ENCODE peak calls at places on chromosome 19, in eight cellular contexts. One of them, this sample, is unnamed.

GRCh38 chr19:6233827-6234511 is 45.8 kb downstream of the MLLT1 start:
- DNase-seq in HCT116: no peak
- DNase-seq in GM23248: no peak
- DNase-seq in SK-N-SH: peak
- DNase-seq in GM23338: no peak
- DNase-seq in MM.1S: no peak
- DNase-seq in OCI-LY7: no peak
- DNase-seq in neural progenitor cell: no peak
- DNase-seq in this sample: no peak

GRCh38 chr19:47021536-47022139 is 2.0 kb downstream of the NPAS1 start:
- DNase-seq in GM23248: peak
- DNase-seq in MM.1S: no peak
- DNase-seq in SK-N-SH: peak
- DNase-seq in OCI-LY7: no peak
- DNase-seq in neural progenitor cell: peak
- DNase-seq in GM23338: peak
- DNase-seq in HCT116: no peak
- DNase-seq in this sample: peak

GRCh38 chr19:46494936-46495788 is 505 bp downstream of the PNMA8B start:
- DNase-seq in GM23248: no peak
- DNase-seq in MM.1S: no peak
- DNase-seq in GM23338: peak
- DNase-seq in HCT116: no peak
- DNase-seq in OCI-LY7: no peak
- DNase-seq in neural progenitor cell: peak
- DNase-seq in SK-N-SH: no peak
- DNase-seq in this sample: no peak

GRCh38 chr19:45069056-45069455 is 7.2 kb downstream of the ZNF296 start:
- DNase-seq in GM23338: peak
- DNase-seq in OCI-LY7: no peak
- DNase-seq in neural progenitor cell: peak
- DNase-seq in MM.1S: no peak
- DNase-seq in HCT116: no peak
- DNase-seq in SK-N-SH: peak
- DNase-seq in GM23248: peak
- DNase-seq in this sample: peak

GRCh38 chr19:22784051-22784450 is at the start of gene ZNF99:
- DNase-seq in GM23248: no peak
- DNase-seq in SK-N-SH: no peak
- DNase-seq in GM23338: no peak
- DNase-seq in neural progenitor cell: no peak
- DNase-seq in HCT116: no peak
- DNase-seq in MM.1S: peak
- DNase-seq in OCI-LY7: no peak
- DNase-seq in this sample: no peak

GRCh38 chr19:47716270-47716937 is 3.2 kb downstream of the EHD2 start:
- DNase-seq in GM23248: no peak
- DNase-seq in GM23338: no peak
- DNase-seq in SK-N-SH: no peak
- DNase-seq in HCT116: no peak
- DNase-seq in neural progenitor cell: no peak
- DNase-seq in MM.1S: no peak
- DNase-seq in OCI-LY7: no peak
- DNase-seq in this sample: no peak

GRCh38 chr19:12784394-12784870 is 6.9 kb upstream of the JUNB start:
- DNase-seq in SK-N-SH: no peak
- DNase-seq in GM23248: peak
- DNase-seq in OCI-LY7: peak
- DNase-seq in HCT116: no peak
- DNase-seq in neural progenitor cell: no peak
- DNase-seq in MM.1S: no peak
- DNase-seq in GM23338: no peak
- DNase-seq in this sample: no peak

GRCh38 chr19:30428281-30428680 is 56.1 kb downstream of the ZNF536 start:
- DNase-seq in OCI-LY7: no peak
- DNase-seq in neural progenitor cell: no peak
- DNase-seq in SK-N-SH: no peak
- DNase-seq in GM23338: no peak
- DNase-seq in HCT116: no peak
- DNase-seq in GM23248: no peak
- DNase-seq in MM.1S: no peak
- DNase-seq in this sample: no peak

GRCh38 chr19:737591-738093 is 13.3 kb upstream of the MISP start:
- DNase-seq in GM23248: peak
- DNase-seq in neural progenitor cell: peak
- DNase-seq in HCT116: no peak
- DNase-seq in SK-N-SH: peak
- DNase-seq in GM23338: peak
- DNase-seq in MM.1S: peak
- DNase-seq in OCI-LY7: peak
- DNase-seq in this sample: peak

GRCh38 chr19:27618006-27618405 is 1594.9 kb downstream of the UQCRFS1 start:
- DNase-seq in OCI-LY7: no peak
- DNase-seq in SK-N-SH: no peak
- DNase-seq in neural progenitor cell: no peak
- DNase-seq in GM23338: no peak
- DNase-seq in GM23248: no peak
- DNase-seq in MM.1S: no peak
- DNase-seq in HCT116: no peak
- DNase-seq in this sample: no peak

GRCh38 chr19:50947123-50947522 is 5.7 kb downstream of the KLK5 start:
- DNase-seq in SK-N-SH: no peak
- DNase-seq in HCT116: no peak
- DNase-seq in MM.1S: no peak
- DNase-seq in neural progenitor cell: no peak
- DNase-seq in GM23338: no peak
- DNase-seq in GM23248: no peak
- DNase-seq in OCI-LY7: no peak
- DNase-seq in this sample: no peak

GRCh38 chr19:6738726-6739389 is 622 bp upstream of the TRIP10 start:
- DNase-seq in OCI-LY7: peak
- DNase-seq in SK-N-SH: no peak
- DNase-seq in HCT116: no peak
- DNase-seq in GM23248: peak
- DNase-seq in GM23338: peak
- DNase-seq in MM.1S: peak
- DNase-seq in neural progenitor cell: peak
- DNase-seq in this sample: peak

GRCh38 chr19:311813-312261 is 20.6 kb upstream of the PLPP2 start:
- DNase-seq in neural progenitor cell: peak
- DNase-seq in SK-N-SH: no peak
- DNase-seq in MM.1S: no peak
- DNase-seq in GM23338: no peak
- DNase-seq in GM23248: no peak
- DNase-seq in OCI-LY7: no peak
- DNase-seq in HCT116: no peak
- DNase-seq in this sample: no peak

GRCh38 chr19:42229855-42230331 is 9.8 kb downstream of the ZNF526 start:
- DNase-seq in GM23338: no peak
- DNase-seq in MM.1S: no peak
- DNase-seq in HCT116: no peak
- DNase-seq in OCI-LY7: no peak
- DNase-seq in SK-N-SH: no peak
- DNase-seq in GM23248: peak
- DNase-seq in neural progenitor cell: no peak
- DNase-seq in this sample: no peak

GRCh38 chr19:17326595-17326966 is 8.1 kb downstream of the ANO8 start:
- DNase-seq in HCT116: no peak
- DNase-seq in neural progenitor cell: peak
- DNase-seq in SK-N-SH: no peak
- DNase-seq in GM23338: peak
- DNase-seq in MM.1S: no peak
- DNase-seq in OCI-LY7: no peak
- DNase-seq in GM23248: no peak
- DNase-seq in this sample: no peak

GRCh38 chr19:7953060-7953459 is 9.6 kb upstream of the TIMM44 start:
- DNase-seq in HCT116: no peak
- DNase-seq in OCI-LY7: no peak
- DNase-seq in GM23338: no peak
- DNase-seq in MM.1S: no peak
- DNase-seq in neural progenitor cell: no peak
- DNase-seq in SK-N-SH: no peak
- DNase-seq in GM23248: peak
- DNase-seq in this sample: no peak

GRCh38 chr19:13053238-13053637 is 49.4 kb downstream of the LYL1 start:
- DNase-seq in GM23338: no peak
- DNase-seq in MM.1S: no peak
- DNase-seq in OCI-LY7: no peak
- DNase-seq in SK-N-SH: no peak
- DNase-seq in neural progenitor cell: no peak
- DNase-seq in HCT116: no peak
- DNase-seq in GM23248: peak
- DNase-seq in this sample: no peak

GRCh38 chr19:8308891-8309291 is 733 bp upstream of the CD320 start:
- DNase-seq in GM23338: no peak
- DNase-seq in MM.1S: no peak
- DNase-seq in HCT116: no peak
- DNase-seq in SK-N-SH: no peak
- DNase-seq in GM23248: no peak
- DNase-seq in neural progenitor cell: no peak
- DNase-seq in OCI-LY7: no peak
- DNase-seq in this sample: no peak

GRCh38 chr19:58181902-58182576 is 822 bp upstream of the ZNF274 start:
- DNase-seq in OCI-LY7: peak
- DNase-seq in GM23248: peak
- DNase-seq in neural progenitor cell: peak
- DNase-seq in HCT116: no peak
- DNase-seq in MM.1S: peak
- DNase-seq in SK-N-SH: no peak
- DNase-seq in GM23338: peak
- DNase-seq in this sample: no peak

GRCh38 chr19:30649934-30650614 is 277.9 kb downstream of the ZNF536 start:
- DNase-seq in neural progenitor cell: peak
- DNase-seq in HCT116: peak
- DNase-seq in SK-N-SH: peak
- DNase-seq in OCI-LY7: peak
- DNase-seq in GM23338: peak
- DNase-seq in MM.1S: peak
- DNase-seq in GM23248: peak
- DNase-seq in this sample: peak

GRCh38 chr19:51440846-51441409 is 17.3 kb downstream of the SIGLEC8 start:
- DNase-seq in GM23248: peak
- DNase-seq in OCI-LY7: no peak
- DNase-seq in SK-N-SH: no peak
- DNase-seq in neural progenitor cell: no peak
- DNase-seq in MM.1S: no peak
- DNase-seq in GM23338: no peak
- DNase-seq in HCT116: no peak
- DNase-seq in this sample: no peak

GRCh38 chr19:40217921-40218890 is at the start of gene TTC9B:
- DNase-seq in OCI-LY7: no peak
- DNase-seq in MM.1S: no peak
- DNase-seq in HCT116: no peak
- DNase-seq in GM23248: peak
- DNase-seq in GM23338: peak
- DNase-seq in neural progenitor cell: peak
- DNase-seq in SK-N-SH: peak
- DNase-seq in this sample: peak
- TF ChIP-seq EZH2phosphoT487 in OCI-LY7: no peak
- TF ChIP-seq EZH2phosphoT487 in MM.1S: no peak
- TF ChIP-seq EZH2phosphoT487 in HCT116: no peak
- TF ChIP-seq EZH2phosphoT487 in GM23248: no peak
- TF ChIP-seq EZH2phosphoT487 in GM23338: no peak
- TF ChIP-seq EZH2phosphoT487 in neural progenitor cell: no peak
- TF ChIP-seq EZH2phosphoT487 in SK-N-SH: no peak
- TF ChIP-seq EZH2phosphoT487 in this sample: no peak

GRCh38 chr19:35449347-35450043 is 1.4 kb downstream of the FFAR2 start:
- DNase-seq in MM.1S: no peak
- DNase-seq in GM23248: no peak
- DNase-seq in SK-N-SH: peak
- DNase-seq in GM23338: no peak
- DNase-seq in HCT116: no peak
- DNase-seq in OCI-LY7: no peak
- DNase-seq in neural progenitor cell: no peak
- DNase-seq in this sample: peak

GRCh38 chr19:35442091-35442490 is 6.0 kb upstream of the FFAR2 start:
- DNase-seq in MM.1S: no peak
- DNase-seq in HCT116: no peak
- DNase-seq in OCI-LY7: no peak
- DNase-seq in GM23248: no peak
- DNase-seq in GM23338: no peak
- DNase-seq in neural progenitor cell: no peak
- DNase-seq in SK-N-SH: no peak
- DNase-seq in this sample: no peak

GRCh38 chr19:35444735-35445134 is 3.3 kb upstream of the FFAR2 start:
- DNase-seq in SK-N-SH: no peak
- DNase-seq in GM23248: no peak
- DNase-seq in GM23338: no peak
- DNase-seq in neural progenitor cell: no peak
- DNase-seq in MM.1S: no peak
- DNase-seq in HCT116: no peak
- DNase-seq in OCI-LY7: no peak
- DNase-seq in this sample: no peak

GRCh38 chr19:35447870-35448492 is at the start of gene FFAR2:
- DNase-seq in SK-N-SH: no peak
- DNase-seq in GM23338: no peak
- DNase-seq in MM.1S: no peak
- DNase-seq in GM23248: no peak
- DNase-seq in OCI-LY7: no peak
- DNase-seq in HCT116: no peak
- DNase-seq in neural progenitor cell: no peak
- DNase-seq in this sample: no peak

DNA sequence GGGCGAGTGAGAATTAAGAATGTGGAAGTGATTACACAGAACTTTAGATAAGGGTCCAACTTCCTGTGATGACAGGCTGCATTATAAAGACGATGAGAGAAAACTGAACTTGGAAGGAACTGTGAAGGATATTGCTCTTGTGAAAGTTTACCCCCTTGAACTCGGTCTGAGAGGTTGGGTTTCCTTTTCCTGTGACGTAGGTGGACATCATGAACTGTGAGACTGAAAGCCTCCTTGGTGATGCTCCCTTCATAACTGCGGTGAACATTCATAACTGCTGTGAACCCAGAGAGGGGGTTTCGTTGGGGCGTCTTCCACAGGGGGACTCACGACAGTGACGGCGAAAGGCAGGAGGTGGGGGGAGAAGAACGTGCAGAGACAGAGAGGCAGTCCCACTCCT is 1.9 kb upstream of the FFAR2 start:
- DNase-seq in OCI-LY7: no peak
- DNase-seq in HCT116: no peak
- DNase-seq in GM23248: no peak
- DNase-seq in GM23338: no peak
- DNase-seq in SK-N-SH: no peak
- DNase-seq in MM.1S: no peak
- DNase-seq in neural progenitor cell: no peak
- DNase-seq in this sample: no peak
- TF ChIP-seq EZH2phosphoT487 in OCI-LY7: no peak
- TF ChIP-seq EZH2phosphoT487 in HCT116: no peak
- TF ChIP-seq EZH2phosphoT487 in GM23248: no peak
- TF ChIP-seq EZH2phosphoT487 in GM23338: no peak
- TF ChIP-seq EZH2phosphoT487 in SK-N-SH: no peak
- TF ChIP-seq EZH2phosphoT487 in MM.1S: no peak
- TF ChIP-seq EZH2phosphoT487 in neural progenitor cell: no peak
- TF ChIP-seq EZH2phosphoT487 in this sample: no peak

GRCh38 chr19:11554160-11554559 is 4.9 kb downstream of the ELOF1 start:
- DNase-seq in OCI-LY7: peak
- DNase-seq in MM.1S: no peak
- DNase-seq in HCT116: no peak
- DNase-seq in neural progenitor cell: no peak
- DNase-seq in SK-N-SH: no peak
- DNase-seq in GM23338: no peak
- DNase-seq in GM23248: no peak
- DNase-seq in this sample: no peak
- TF ChIP-seq EZH2phosphoT487 in OCI-LY7: no peak
- TF ChIP-seq EZH2phosphoT487 in MM.1S: no peak
- TF ChIP-seq EZH2phosphoT487 in HCT116: no peak
- TF ChIP-seq EZH2phosphoT487 in neural progenitor cell: no peak
- TF ChIP-seq EZH2phosphoT487 in SK-N-SH: no peak
- TF ChIP-seq EZH2phosphoT487 in GM23338: no peak
- TF ChIP-seq EZH2phosphoT487 in GM23248: no peak
- TF ChIP-seq EZH2phosphoT487 in this sample: no peak

GRCh38 chr19:38801359-38802095 is 11.2 kb downstream of the LGALS4 start:
- DNase-seq in GM23248: no peak
- DNase-seq in MM.1S: no peak
- DNase-seq in HCT116: no peak
- DNase-seq in OCI-LY7: no peak
- DNase-seq in GM23338: no peak
- DNase-seq in neural progenitor cell: no peak
- DNase-seq in SK-N-SH: no peak
- DNase-seq in this sample: no peak
- TF ChIP-seq EZH2phosphoT487 in GM23248: no peak
- TF ChIP-seq EZH2phosphoT487 in MM.1S: no peak
- TF ChIP-seq EZH2phosphoT487 in HCT116: no peak
- TF ChIP-seq EZH2phosphoT487 in OCI-LY7: no peak
- TF ChIP-seq EZH2phosphoT487 in GM23338: no peak
- TF ChIP-seq EZH2phosphoT487 in neural progenitor cell: no peak
- TF ChIP-seq EZH2phosphoT487 in SK-N-SH: no peak
- TF ChIP-seq EZH2phosphoT487 in this sample: no peak

This sample was measured in hepatocyte.